ENCODE peak calls at places on chromosome 20, in five cellular contexts. Q is NT2/D1; U is fibroblast of pulmonary artery; N is SJSA1; X is central memory CD8-positive, alpha-beta T cell. Y is an unnamed sample.

GRCh38 chr20:61802721-61803311 is 262.9 kb downstream of the TAF4 start:
- DNase-seq in Q (no peak), U (no peak), N (no peak), X (no peak), Y (no peak)

GRCh38 chr20:57078101-57078500 is 188.3 kb downstream of the BMP7 start:
- DNase-seq in Q (no peak), U (no peak), N (no peak), X (no peak), Y (no peak)

GRCh38 chr20:38171301-38172010 is 6.4 kb upstream of the TGM2 start:
- DNase-seq in Q (no peak), U (no peak), N (peak; percentile 59), X (no peak), Y (no peak)

GRCh38 chr20:50172347-50173013 is 18.1 kb upstream of the CEBPB start:
- DNase-seq in Q (peak; percentile 74), U (peak; percentile 81), N (no peak), X (no peak), Y (peak; percentile 82)

GRCh38 chr20:21361266-21361665 is 36.1 kb downstream of the NKX2-4 start:
- DNase-seq in Q (no peak), U (peak; percentile 70), N (no peak), X (no peak), Y (no peak)

GRCh38 chr20:45592574-45593189 is 13.6 kb upstream of the WFDC8 start:
- DNase-seq in Q (peak; percentile 66), U (peak; percentile 47), N (no peak), X (no peak), Y (no peak)

GRCh38 chr20:51036827-51037229 is 13.9 kb upstream of the KCNG1 start:
- DNase-seq in Q (no peak), U (no peak), N (no peak), X (no peak), Y (no peak)

GRCh38 chr20:5353624-5354496 is 37.1 kb upstream of the PROKR2 start:
- DNase-seq in Q (no peak), U (peak; percentile 76), N (no peak), X (no peak), Y (no peak)

GRCh38 chr20:20184149-20184548 is 131.8 kb downstream of the CFAP61 start:
- DNase-seq in Q (no peak), U (peak; percentile 7), N (no peak), X (no peak), Y (no peak)

GRCh38 chr20:50932016-50932338 is 740 bp upstream of the ADNP start:
- DNase-seq in Q (no peak), U (no peak), N (no peak), X (no peak), Y (no peak)

GRCh38 chr20:35616465-35617396 is 1.1 kb downstream of the SPAG4 start:
- DNase-seq in Q (peak; percentile 68), U (peak; percentile 100), N (peak; percentile 69), X (no peak), Y (peak; percentile 88)

GRCh38 chr20:63136296-63136695 is 79.6 kb downstream of the YTHDF1 start:
- DNase-seq in Q (no peak), U (no peak), N (no peak), X (no peak), Y (no peak)

GRCh38 chr20:40160151-40160550 is 528.9 kb downstream of the MAFB start:
- DNase-seq in Q (peak; percentile 47), U (peak; percentile 65), N (peak; percentile 51), X (no peak), Y (peak; percentile 36)

GRCh38 chr20:20953738-20954657 is 152.2 kb downstream of the LINC00237 start:
- DNase-seq in Q (no peak), U (no peak), N (no peak), X (no peak), Y (no peak)

GRCh38 chr20:17643531-17644188 is 38.4 kb downstream of the RRBP1 start:
- DNase-seq in Q (no peak), U (no peak), N (no peak), X (no peak), Y (no peak)

GRCh38 chr20:46202758-46203509 is 84.8 kb downstream of the CD40 start:
- DNase-seq in Q (no peak), U (peak; percentile 22), N (no peak), X (no peak), Y (no peak)

GRCh38 chr20:1993986-1994385 is at the start of gene PDYN:
- DNase-seq in Q (no peak), U (no peak), N (peak; percentile 6), X (no peak), Y (no peak)

GRCh38 chr20:48862279-48862678 is 34.5 kb upstream of the PREX1 start:
- DNase-seq in Q (no peak), U (no peak), N (no peak), X (no peak), Y (no peak)

GRCh38 chr20:35503281-35503680 is 26.2 kb downstream of the C20orf173 start:
- DNase-seq in Q (no peak), U (no peak), N (no peak), X (no peak), Y (no peak)

GRCh38 chr20:62621251-62622110 is 20.8 kb upstream of the SLCO4A1 start:
- DNase-seq in Q (no peak), U (no peak), N (no peak), X (no peak), Y (no peak)

GRCh38 chr20:35992713-35993335 is 24.4 kb downstream of the CNBD2 start:
- DNase-seq in Q (no peak), U (peak; percentile 69), N (peak; percentile 51), X (no peak), Y (no peak)

GRCh38 chr20:10093087-10093591 is 58.4 kb downstream of the ANKEF1 start:
- DNase-seq in Q (no peak), U (peak; percentile 40), N (peak; percentile 54), X (no peak), Y (no peak)

GRCh38 chr20:57032847-57033246 is 233.6 kb downstream of the BMP7 start:
- DNase-seq in Q (no peak), U (no peak), N (no peak), X (no peak), Y (no peak)

GRCh38 chr20:41172296-41173140 is 35.2 kb downstream of the PLCG1 start:
- DNase-seq in Q (no peak), U (peak; percentile 33), N (peak; percentile 41), X (no peak), Y (no peak)

GRCh38 chr20:33791021-33791420 is 20.1 kb upstream of the CHMP4B start:
- DNase-seq in Q (no peak), U (no peak), N (no peak), X (no peak), Y (no peak)

GRCh38 chr20:40758790-40759189 is 69.8 kb upstream of the MAFB start:
- DNase-seq in Q (no peak), U (no peak), N (no peak), X (no peak), Y (no peak)

GRCh38 chr20:2751868-2752630 is 48.4 kb downstream of the CPXM1 start:
- DNase-seq in Q (no peak), U (peak; percentile 14), N (no peak), X (peak; percentile 37), Y (peak; percentile 60)

GRCh38 chr20:38434310-38434741 is 802 bp downstream of the SNHG17 start:
- DNase-seq in Q (no peak), U (peak; percentile 28), N (no peak), X (no peak), Y (no peak)

GRCh38 chr20:32527052-32527446 is 58.1 kb downstream of the NOL4L start:
- DNase-seq in Q (no peak), U (no peak), N (no peak), X (no peak), Y (no peak)

GRCh38 chr20:6530254-6530653 is 237.2 kb upstream of the BMP2 start:
- DNase-seq in Q (no peak), U (no peak), N (no peak), X (no peak), Y (no peak)

GRCh38 chr20:57828696-57829095 is 118.9 kb upstream of the PMEPA1 start:
- DNase-seq in Q (no peak), U (no peak), N (no peak), X (no peak), Y (no peak)

GRCh38 chr20:54118220-54119001 is 48.0 kb upstream of the BCAS1 start:
- DNase-seq in Q (no peak), U (no peak), N (no peak), X (no peak), Y (no peak)